ENCODE peak calls at places on chromosomes 11 and 22, in five cellular contexts. X is mammary epithelial cell, R is dorsolateral prefrontal cortex, F is neural progenitor cell, G is PC-3. Y is an unnamed sample.

GRCh38 chr11:93515438-93515837 is 27.8 kb downstream of the SMCO4 start:
- DNase-seq in X (no peak), G (no peak), F (no peak), R (no peak), Y (no peak)

GRCh38 chr11:57406337-57406904 is 16.0 kb upstream of the PRG2 start:
- DNase-seq in G (peak), R (no peak), F (no peak), X (peak), Y (no peak)

GRCh38 chr11:68039526-68040086 is 781 bp downstream of the TCIRG1 start:
- DNase-seq in R (no peak), X (no peak), G (no peak), F (no peak), Y (peak)

GRCh38 chr11:22044126-22044525 is 148.8 kb upstream of the ANO5 start:
- DNase-seq in G (no peak), F (no peak), R (no peak), X (no peak), Y (no peak)

GRCh38 chr11:46309669-46310288 is 32.3 kb downstream of the CREB3L1 start:
- DNase-seq in X (no peak), F (no peak), G (peak), R (no peak), Y (no peak)

GRCh38 chr11:32402836-32403235 is 32.5 kb downstream of the WT1 start:
- DNase-seq in R (no peak), G (no peak), F (no peak), X (no peak), Y (no peak)

GRCh38 chr22:43992331-43992821 is 31.7 kb upstream of the PARVB start:
- DNase-seq in R (no peak), F (no peak), G (peak), X (no peak), Y (peak)

GRCh38 chr11:57196556-57196955 is 14.8 kb downstream of the LRRC55 start:
- DNase-seq in G (no peak), F (no peak), R (no peak), X (no peak), Y (no peak)

GRCh38 chr11:85810871-85811611 is at the start of gene SYTL2:
- DNase-seq in F (peak), R (peak), X (peak), G (peak), Y (peak)

GRCh38 chr22:23098718-23099524 is 28.6 kb downstream of the GNAZ start:
- DNase-seq in F (no peak), R (peak), G (no peak), X (no peak), Y (no peak)

GRCh38 chr11:17473071-17473744 is 3.4 kb downstream of the ABCC8 start:
- DNase-seq in X (peak), G (peak), R (no peak), F (peak), Y (no peak)

GRCh38 chr11:128207861-128208321 is 379.5 kb downstream of the ETS1 start:
- DNase-seq in X (peak), G (peak), F (no peak), R (no peak), Y (no peak)

GRCh38 chr22:42596376-42596775 is 18.3 kb downstream of the POLDIP3 start:
- DNase-seq in R (no peak), X (no peak), F (no peak), G (no peak), Y (no peak)

GRCh38 chr11:27305751-27306150 is 57.3 kb downstream of the CCDC34 start:
- DNase-seq in X (no peak), G (no peak), F (no peak), R (no peak), Y (no peak)

GRCh38 chr11:69010361-69010891 is 2.6 kb downstream of the MRGPRF start:
- DNase-seq in F (no peak), R (no peak), G (peak), X (peak), Y (peak)

GRCh38 chr11:119964136-119965025 is 173.5 kb downstream of the TRIM29 start:
- DNase-seq in X (peak), G (no peak), R (no peak), F (peak), Y (no peak)

GRCh38 chr11:76660533-76661305 is 9.8 kb downstream of the LRRC32 start:
- DNase-seq in F (no peak), R (no peak), G (no peak), X (no peak), Y (peak)

GRCh38 chr11:2215561-2216399 is 44.2 kb upstream of the TH start:
- DNase-seq in F (no peak), G (no peak), R (peak), X (no peak), Y (peak)

GRCh38 chr22:48698618-48699017 is 1129.1 kb downstream of the BRD1 start:
- DNase-seq in F (no peak), R (no peak), X (no peak), G (no peak), Y (no peak)

GRCh38 chr11:131099013-131099412 is 182.7 kb upstream of the SNX19 start:
- DNase-seq in F (no peak), X (peak), G (peak), R (no peak), Y (no peak)

GRCh38 chr22:19290400-19291217 is 910 bp downstream of the CLTCL1 start:
- DNase-seq in X (no peak), R (no peak), F (no peak), G (no peak), Y (no peak)

GRCh38 chr22:46797355-46797754 is 34.9 kb downstream of the TBC1D22A start:
- DNase-seq in F (no peak), X (peak), G (peak), R (no peak), Y (no peak)

GRCh38 chr11:23406131-23406819 is 546.0 kb upstream of the CCDC179 start:
- DNase-seq in G (no peak), R (no peak), F (no peak), X (no peak), Y (peak)

GRCh38 chr11:67632175-67632981 is 2.6 kb upstream of the NUDT8 start:
- DNase-seq in G (peak), X (no peak), R (no peak), F (no peak), Y (peak)

GRCh38 chr11:77180346-77180745 is 52.3 kb downstream of the MYO7A start:
- DNase-seq in F (no peak), R (no peak), G (no peak), X (no peak), Y (peak)

GRCh38 chr11:133928628-133929059 is 28.1 kb downstream of the IGSF9B start:
- DNase-seq in R (no peak), F (no peak), X (peak), G (peak), Y (no peak)

GRCh38 chr22:39943366-39943765 is 16.8 kb upstream of the TMA7B start:
- DNase-seq in X (no peak), R (no peak), G (peak), F (peak), Y (no peak)

GRCh38 chr22:49764151-49764581 is 63.5 kb downstream of the BRD1 start:
- DNase-seq in F (no peak), X (no peak), R (peak), G (no peak), Y (peak)

GRCh38 chr22:20319041-20319744 is 667 bp downstream of the DGCR6L start:
- DNase-seq in R (no peak), X (peak), F (peak), G (no peak), Y (peak)

GRCh38 chr22:20319745-20320658 is at the start of gene DGCR6L:
- DNase-seq in R (peak), G (peak), X (peak), F (peak), Y (peak)

GRCh38 chr22:20324139-20324516 is 4.3 kb upstream of the DGCR6L start:
- DNase-seq in R (no peak), X (no peak), G (peak), F (peak), Y (no peak)
- H3K4me3 ChIP-seq in R (no peak), X (no peak), G (no peak), F (no peak), Y (no peak)

GRCh38 chr22:32904044-32904443 is 102.5 kb downstream of the TIMP3 start:
- DNase-seq in X (peak), R (no peak), F (peak), G (peak), Y (no peak)
- TF ChIP-seq CTCF in X (no peak), R (no peak), F (no peak), G (no peak), Y (no peak)

GRCh38 chr22:35970601-35971417 is 57.8 kb downstream of the RBFOX2 start:
- DNase-seq in X (no peak), F (no peak), G (peak), R (no peak), Y (no peak)
- H3K27ac ChIP-seq in X (no peak), F (no peak), G (no peak), R (peak), Y (peak)

GRCh38 chr11:65855927-65856363 is 2.0 kb downstream of the CFL1 start:
- DNase-seq in G (no peak), R (no peak), F (peak), X (no peak), Y (no peak)

GRCh38 chr11:65853249-65853979 is 4.6 kb downstream of the CFL1 start:
- DNase-seq in R (no peak), G (no peak), X (no peak), F (peak), Y (no peak)

GRCh38 chr11:65856689-65857499 is 1.1 kb downstream of the CFL1 start:
- DNase-seq in X (peak), R (peak), G (peak), F (peak), Y (peak)

GRCh38 chr11:65854161-65854592 is 3.8 kb downstream of the CFL1 start:
- DNase-seq in G (no peak), R (no peak), F (peak), X (no peak), Y (no peak)

DNA sequence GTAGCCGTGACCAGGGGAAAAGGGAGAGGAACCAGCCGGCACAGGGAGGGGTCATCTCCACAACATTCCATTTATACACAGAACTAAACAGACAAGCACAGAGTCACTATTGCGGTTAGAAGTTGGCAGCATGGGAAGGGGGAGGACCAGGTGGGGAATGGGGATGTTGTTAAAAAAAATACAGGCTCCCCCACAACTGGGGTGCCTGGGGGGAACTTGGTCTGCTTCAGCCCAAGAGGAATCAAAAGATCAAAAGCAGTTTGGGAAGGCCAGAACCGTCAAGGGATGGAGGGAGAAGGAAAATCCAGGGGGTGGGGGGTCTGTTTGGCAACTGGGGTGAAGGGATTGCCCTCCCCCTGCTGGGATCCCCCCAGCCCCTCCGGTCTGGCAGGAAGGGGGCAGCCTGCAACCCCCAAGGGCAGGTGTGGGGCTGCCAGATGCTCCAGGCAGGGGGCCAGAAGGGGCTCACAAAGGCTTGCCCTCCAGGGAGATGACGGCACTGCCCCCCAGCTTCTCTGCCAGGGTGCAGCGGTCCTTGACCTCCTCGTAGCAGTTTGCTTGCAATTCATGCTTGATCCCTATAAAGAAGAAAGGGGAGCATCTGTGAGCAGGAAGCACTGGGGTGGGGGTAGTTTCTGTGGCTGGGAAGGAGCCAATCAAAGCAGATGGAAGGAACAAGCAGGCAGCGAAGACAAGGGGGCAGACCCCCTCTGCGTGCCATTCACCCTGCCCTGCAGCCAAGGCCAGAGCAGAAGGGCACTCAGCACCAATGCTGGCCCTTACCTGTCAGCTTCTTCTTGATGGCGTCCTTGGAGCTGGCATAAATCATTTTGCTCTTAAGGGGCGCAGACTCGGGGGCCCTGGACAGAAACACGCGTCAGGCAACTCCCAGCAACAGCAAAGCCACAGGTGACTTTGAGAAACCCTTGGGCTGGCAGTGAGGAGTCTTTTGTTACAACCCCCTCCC is 2.8 kb downstream of the CFL1 start:
- DNase-seq in G (no peak), F (no peak), X (no peak), R (no peak), Y (no peak)
- H3K4me3 ChIP-seq in G (peak), F (no peak), X (no peak), R (no peak), Y (no peak)

GRCh38 chr11:59678118-59678812 is 9.4 kb upstream of the PATL1 start:
- DNase-seq in G (no peak), F (no peak), R (no peak), X (no peak), Y (no peak)
- TF ChIP-seq CTCF in G (peak), F (no peak), R (no peak), X (no peak), Y (no peak)

DNA sequence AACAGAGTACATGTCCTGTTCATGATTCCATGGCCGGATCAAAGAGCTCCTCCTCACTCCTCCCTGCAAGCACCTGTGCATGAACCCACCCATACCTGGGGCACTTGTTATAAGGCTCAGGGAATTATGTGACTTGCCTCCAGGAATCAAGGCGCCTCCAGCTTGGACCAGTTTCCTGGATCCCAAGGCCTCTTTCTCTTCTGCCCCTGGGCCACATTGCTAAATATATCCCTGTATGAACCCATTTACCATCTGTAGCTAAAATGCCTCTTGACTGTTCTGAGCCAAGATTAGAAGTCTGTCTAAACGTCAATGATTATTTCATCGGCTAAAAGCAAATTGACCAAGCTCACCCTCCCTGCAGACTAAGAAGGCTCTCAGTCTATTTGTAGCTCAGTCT is 135.6 kb downstream of the KIRREL3 start:
- DNase-seq in X (no peak), G (no peak), R (no peak), F (no peak), Y (no peak)
- H3K27ac ChIP-seq in X (no peak), G (no peak), R (no peak), F (no peak), Y (no peak)

DNA sequence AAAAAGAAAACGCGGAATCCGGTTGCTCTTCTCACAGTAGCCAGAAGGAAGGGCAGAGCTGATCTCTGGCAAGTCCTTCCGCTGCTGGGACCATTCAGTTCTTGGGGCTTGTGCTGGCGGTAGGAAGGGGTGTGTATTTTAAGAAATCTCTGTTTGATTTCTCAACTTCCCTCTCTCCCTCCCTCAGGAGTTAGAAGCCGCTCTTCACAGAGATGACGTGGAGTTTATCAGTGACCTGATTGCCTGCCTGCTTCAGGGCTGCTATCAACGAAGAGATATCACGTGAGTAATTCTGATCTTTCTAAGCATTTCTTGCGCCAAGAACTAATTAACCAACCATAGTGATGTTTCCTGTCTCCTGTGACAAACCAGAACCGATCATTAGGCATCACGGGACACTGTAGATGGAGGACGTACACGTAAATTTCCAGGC is 85.9 kb upstream of the SLC25A18 start:
- DNase-seq in R (no peak), F (peak), G (no peak), X (peak), Y (peak)
- H3K4me3 ChIP-seq in R (peak), F (no peak), G (no peak), X (peak), Y (peak)

GRCh38 chr11:111454561-111455192 is 57.5 kb downstream of the BTG4 start:
- DNase-seq in X (peak), F (peak), R (peak), G (peak), Y (no peak)
- TF ChIP-seq CTCF in X (peak), F (peak), R (no peak), G (peak), Y (peak)

GRCh38 chr11:95680169-95680929 is 109.2 kb downstream of the FAM76B start:
- DNase-seq in G (peak), F (no peak), R (no peak), X (peak), Y (no peak)
- H3K27ac ChIP-seq in G (no peak), F (no peak), R (no peak), X (no peak), Y (peak)

Y was measured in lower lobe of right lung.